ENCODE peak calls at places on chromosome 5, in six cellular contexts. S is neuronal stem cell, B is IMR-90, K is trophoblast cell, W is H1, D is mesenchymal stem cell. J is an unnamed sample.

GRCh38 chr5:24773241-24773640 is 128.5 kb upstream of the CDH10 start:
- DNase-seq in S (no peak), B (no peak), K (no peak), W (no peak), D (peak), J (no peak)

GRCh38 chr5:137376127-137376526 is 123.0 kb downstream of the SPOCK1 start:
- DNase-seq in S (no peak), B (no peak), K (no peak), W (no peak), D (no peak), J (peak)

GRCh38 chr5:67902497-67902830 is 313.1 kb upstream of the PIK3R1 start:
- DNase-seq in S (no peak), B (no peak), K (no peak), W (no peak), D (no peak), J (no peak)

GRCh38 chr5:92222449-92222848 is 839.3 kb upstream of the ARRDC3 start:
- DNase-seq in S (no peak), B (peak), K (no peak), W (no peak), D (no peak), J (peak)

GRCh38 chr5:1852324-1852947 is 30.3 kb downstream of the IRX4 start:
- DNase-seq in S (no peak), B (no peak), K (no peak), W (no peak), D (no peak), J (no peak)

GRCh38 chr5:127332250-127332649 is 41.7 kb downstream of the MEGF10 start:
- DNase-seq in S (no peak), B (no peak), K (no peak), W (no peak), D (no peak), J (no peak)

GRCh38 chr5:172452398-172453205 is 1.7 kb downstream of the SH3PXD2B start:
- DNase-seq in S (no peak), B (peak), K (peak), W (no peak), D (peak), J (peak)

GRCh38 chr5:150184990-150185952 is 4.6 kb upstream of the SLC6A7 start:
- DNase-seq in S (no peak), B (no peak), K (no peak), W (no peak), D (no peak), J (no peak)

GRCh38 chr5:98786178-98786853 is 12.9 kb downstream of the RGMB start:
- DNase-seq in S (no peak), B (no peak), K (no peak), W (no peak), D (no peak), J (no peak)

GRCh38 chr5:107067391-107067790 is 603.3 kb downstream of the EFNA5 start:
- DNase-seq in S (no peak), B (no peak), K (no peak), W (no peak), D (no peak), J (peak)

GRCh38 chr5:65811895-65812294 is 89.9 kb downstream of the NLN start:
- DNase-seq in S (no peak), B (peak), K (peak), W (no peak), D (peak), J (no peak)
- H4K91ac ChIP-seq in S (no peak), B (no peak), K (no peak), W (no peak), D (no peak), J (no peak)

DNA sequence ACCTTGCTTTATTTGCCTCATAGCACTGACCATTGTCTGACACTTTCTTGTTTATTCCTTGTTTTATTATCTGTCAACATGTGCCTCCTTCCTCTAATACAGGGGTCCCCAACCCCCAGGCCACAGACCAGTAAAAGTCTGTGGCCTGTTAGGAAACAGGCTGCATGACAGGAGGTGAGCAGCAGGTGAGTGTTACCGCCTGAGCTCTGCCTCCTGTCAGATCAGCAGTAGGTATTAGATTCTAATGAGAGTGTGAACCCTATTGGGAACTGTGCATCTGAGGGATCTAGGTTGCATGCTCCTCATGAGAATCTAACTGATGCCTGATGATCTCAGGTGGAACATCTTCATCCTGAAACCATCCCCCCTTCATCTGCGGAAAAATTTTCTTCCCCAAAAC is 228.0 kb downstream of the HINT1 start:
- DNase-seq in S (no peak), B (no peak), K (no peak), W (no peak), D (no peak), J (no peak)
- H4K91ac ChIP-seq in S (no peak), B (no peak), K (no peak), W (no peak), D (no peak), J (no peak)

GRCh38 chr5:83102581-83102980 is 25.2 kb downstream of the XRCC4 start:
- DNase-seq in S (no peak), B (peak), K (peak), W (no peak), D (peak), J (no peak)

GRCh38 chr5:83109380-83109779 is 32.0 kb downstream of the XRCC4 start:
- DNase-seq in S (no peak), B (no peak), K (no peak), W (no peak), D (no peak), J (no peak)

GRCh38 chr5:83104031-83104430 is 26.7 kb downstream of the XRCC4 start:
- DNase-seq in S (no peak), B (no peak), K (no peak), W (no peak), D (peak), J (no peak)

DNA sequence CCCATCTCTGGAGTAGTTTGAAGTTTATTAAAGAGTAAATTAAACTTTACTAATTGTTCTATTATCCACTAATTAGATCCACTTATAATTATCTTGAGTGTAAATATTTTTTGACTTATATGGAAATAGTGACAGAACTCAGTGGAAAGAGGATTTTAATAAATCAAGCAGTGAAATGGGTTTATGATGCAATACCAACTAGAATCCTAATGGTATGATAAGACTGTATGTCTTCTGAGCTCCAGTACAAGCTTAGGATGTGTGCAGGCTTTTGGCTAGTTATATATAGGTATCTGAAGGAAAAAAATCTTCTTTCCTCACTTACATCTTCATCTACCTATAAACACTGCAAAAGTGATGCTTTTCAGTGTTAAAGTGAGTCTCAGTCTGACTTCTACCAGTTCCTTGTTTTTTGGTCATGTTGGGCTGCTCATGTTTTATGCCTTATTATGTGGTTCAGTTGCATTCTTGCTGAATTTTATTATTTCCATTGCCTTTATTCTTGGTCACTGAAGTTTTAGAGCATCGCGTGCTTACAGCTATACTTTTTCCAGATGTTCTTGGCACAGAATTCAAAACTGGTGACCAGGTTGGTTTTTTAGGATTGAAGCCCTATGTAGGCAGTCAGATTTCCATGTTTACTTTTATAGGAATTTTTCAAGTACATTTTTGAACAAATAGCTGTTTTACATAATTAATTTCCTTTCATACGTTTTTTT is 30.5 kb downstream of the XRCC4 start:
- DNase-seq in S (no peak), B (no peak), K (no peak), W (no peak), D (no peak), J (no peak)
- H4K91ac ChIP-seq in S (no peak), B (no peak), K (no peak), W (no peak), D (no peak), J (no peak)

GRCh38 chr5:83376461-83376860 is 95.1 kb upstream of the VCAN start:
- DNase-seq in S (no peak), B (no peak), K (no peak), W (no peak), D (no peak), J (no peak)
- H4K91ac ChIP-seq in S (no peak), B (peak), K (no peak), W (no peak), D (no peak), J (no peak)

DNA sequence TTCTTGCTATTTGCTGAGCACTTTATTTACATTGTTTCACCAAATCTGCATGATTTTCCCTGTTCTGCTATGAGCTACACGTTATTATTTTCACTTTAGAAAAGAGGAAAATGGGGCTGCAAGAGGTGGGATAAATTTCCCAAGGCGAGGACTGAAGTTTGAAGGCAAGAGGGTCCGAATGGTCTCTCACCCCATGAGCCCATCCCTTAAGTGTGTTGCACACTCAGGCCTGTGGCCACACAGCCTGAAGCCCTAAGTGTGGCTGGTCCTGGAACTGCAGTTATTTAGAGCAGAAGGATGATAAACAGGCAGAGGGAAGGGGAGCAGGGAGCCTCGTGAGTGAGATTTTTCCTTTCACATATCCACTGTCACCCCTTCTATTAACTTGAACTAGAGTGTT is 7.8 kb downstream of the PDE8B start:
- DNase-seq in S (no peak), B (no peak), K (peak), W (no peak), D (peak), J (no peak)
- H4K91ac ChIP-seq in S (no peak), B (no peak), K (no peak), W (no peak), D (no peak), J (no peak)